ENCODE peak calls at places on chromosomes 3 and 15, in six cellular contexts. I, Y, G, B, X and H are unnamed samples.

GRCh38 chr3:28590851-28591250 is 242.2 kb upstream of the AZI2 start:
- DNase-seq in G (peak; percentile 9), Y (no peak), I (no peak), X (no peak), B (no peak), H (no peak)

GRCh38 chr3:151675858-151676615 is 57.7 kb upstream of the AADACL2 start:
- DNase-seq in Y (no peak), B (no peak), G (no peak), X (no peak), I (no peak), H (no peak)

GRCh38 chr3:46447535-46447934 is 17.2 kb downstream of the LTF start:
- DNase-seq in G (no peak), X (no peak), I (no peak), B (no peak), Y (no peak), H (no peak)

GRCh38 chr3:78494831-78495230 is 1273.0 kb downstream of the ROBO1 start:
- DNase-seq in Y (no peak), G (no peak), B (no peak), X (no peak), I (no peak), H (no peak)

GRCh38 chr3:62587579-62588031 is 214.3 kb upstream of the FEZF2 start:
- DNase-seq in X (no peak), Y (no peak), B (no peak), G (peak; percentile 98), I (no peak), H (no peak)

GRCh38 chr3:141485578-141486415 is 1.0 kb upstream of the RASA2 start:
- DNase-seq in I (peak; percentile 6), X (no peak), B (no peak), G (peak; percentile 40), Y (peak; percentile 47), H (no peak)

GRCh38 chr3:143535994-143536784 is 312.1 kb downstream of the SLC9A9 start:
- DNase-seq in G (no peak), B (no peak), I (no peak), Y (no peak), X (no peak), H (no peak)

GRCh38 chr15:72685925-72686794 is at the start of the genes BBS4 and HIGD2B:
- DNase-seq in X (peak; percentile 80), B (peak; percentile 90), I (peak; percentile 76), G (peak; percentile 83), Y (peak; percentile 94), H (peak; percentile 88)

GRCh38 chr3:145898487-145898886 is 262.5 kb downstream of the PLOD2 start:
- DNase-seq in G (peak; percentile 26), X (no peak), Y (no peak), I (no peak), B (no peak), H (no peak)

GRCh38 chr3:115720988-115721387 is 97.7 kb downstream of the GAP43 start:
- DNase-seq in X (no peak), I (no peak), G (no peak), Y (no peak), B (no peak), H (no peak)